ENCODE peak calls at places on chromosomes 1 and 21, in ten cellular contexts. U, N, D, M, X, Y, B, F, C and P are unnamed samples.

GRCh38 chr1:201758508-201759050 is 70.4 kb upstream of the IPO9 start:
- DNase-seq in C (no peak), N (no peak), U (no peak), X (no peak), Y (no peak), D (no peak), B (no peak), M (no peak), F (no peak), P (no peak)

GRCh38 chr1:197811769-197812168 is 36.5 kb upstream of the DENND1B start:
- DNase-seq in C (no peak), B (no peak), U (no peak), M (no peak), N (no peak), D (no peak), Y (no peak), X (no peak), F (no peak), P (no peak)

GRCh38 chr1:241642593-241642944 is 2.4 kb upstream of the CHML start:
- DNase-seq in N (no peak), D (no peak), C (no peak), U (no peak), Y (no peak), M (no peak), B (no peak), X (no peak), F (no peak), P (no peak)

GRCh38 chr1:224256642-224257041 is 73.3 kb downstream of the NVL start:
- DNase-seq in Y (no peak), U (no peak), F (no peak), N (peak; percentile 23), M (no peak), X (no peak), B (no peak), C (no peak), D (no peak), P (no peak)

GRCh38 chr1:41740630-41741239 is 178.0 kb downstream of the HIVEP3 start:
- DNase-seq in F (no peak), D (no peak), C (no peak), N (no peak), Y (no peak), M (no peak), X (no peak), B (no peak), U (no peak), P (no peak)

GRCh38 chr1:16017461-16018303 is at the start of gene HSPB7:
- DNase-seq in Y (peak; percentile 60), N (peak; percentile 80), B (no peak), U (no peak), X (peak; percentile 87), D (peak; percentile 17), C (no peak), F (peak; percentile 65), M (peak; percentile 76), P (peak; percentile 92)

GRCh38 chr1:219837274-219837993 is 90.9 kb downstream of the SLC30A10 start:
- DNase-seq in F (no peak), B (peak; percentile 34), N (peak; percentile 39), M (no peak), Y (no peak), D (peak; percentile 57), X (no peak), U (peak; percentile 22), C (peak; percentile 53), P (no peak)

GRCh38 chr21:44985441-44986401 is 45.9 kb downstream of the SLX9 start:
- DNase-seq in X (no peak), B (no peak), N (no peak), U (no peak), D (no peak), M (no peak), F (no peak), C (no peak), Y (no peak), P (peak; percentile 18)

GRCh38 chr1:32981003-32981909 is 16.6 kb upstream of the RNF19B start:
- DNase-seq in M (no peak), N (peak; percentile 41), X (peak; percentile 76), F (peak; percentile 18), B (no peak), D (no peak), U (peak; percentile 84), Y (no peak), C (peak; percentile 80), P (peak; percentile 55)

GRCh38 chr1:153792631-153793041 is 17.4 kb downstream of the SLC27A3 start:
- DNase-seq in D (no peak), N (no peak), C (no peak), Y (no peak), M (no peak), X (no peak), B (no peak), U (no peak), F (no peak), P (no peak)

GRCh38 chr1:207298666-207299065 is 22.8 kb upstream of the CD55 start:
- DNase-seq in C (no peak), F (no peak), U (no peak), D (no peak), N (no peak), B (no peak), X (no peak), Y (no peak), M (no peak), P (no peak)

GRCh38 chr1:7062346-7063061 is 277.2 kb downstream of the CAMTA1 start:
- DNase-seq in Y (no peak), F (no peak), D (no peak), B (no peak), U (no peak), C (no peak), M (no peak), X (no peak), N (no peak), P (no peak)

GRCh38 chr1:16204634-16205332 is 7.7 kb downstream of the ARHGEF19 start:
- DNase-seq in Y (no peak), F (no peak), U (no peak), X (no peak), M (no peak), N (peak; percentile 69), D (no peak), B (no peak), C (no peak), P (no peak)

GRCh38 chr1:240091614-240092300 is at the start of gene FMN2:
- DNase-seq in B (no peak), N (peak; percentile 88), U (no peak), X (no peak), M (peak; percentile 44), C (no peak), D (no peak), F (no peak), Y (no peak), P (no peak)

GRCh38 chr1:64472805-64473204 is 2.9 kb downstream of the CACHD1 start:
- DNase-seq in M (no peak), B (no peak), C (no peak), U (no peak), N (peak; percentile 69), X (no peak), Y (no peak), F (no peak), D (no peak), P (no peak)

GRCh38 chr21:30600787-30601186 is at the start of gene KRTAP22-1:
- DNase-seq in Y (no peak), C (no peak), N (no peak), B (no peak), U (no peak), D (no peak), M (no peak), X (no peak), F (no peak), P (no peak)